ENCODE peak calls at places on chromosomes 12 and 14, in four cellular contexts. V is mesendoderm, S is trophoblast cell, P is H1. D is an unnamed sample.

GRCh38 chr14:89549381-89550102 is 132.5 kb upstream of the FOXN3 start:
- DNase-seq in V (peak; percentile 70), S (peak; percentile 64), P (no peak), D (no peak)

GRCh38 chr14:63922696-63923421 is 70.1 kb downstream of the SYNE2 start:
- DNase-seq in V (no peak), S (no peak), P (no peak), D (no peak)

GRCh38 chr12:100574262-100575074 is 984 bp downstream of the GAS2L3 start:
- DNase-seq in V (peak; percentile 35), S (no peak), P (no peak), D (peak; percentile 41)

GRCh38 chr14:64704145-64704742 is at the start of gene PLEKHG3:
- DNase-seq in V (peak; percentile 94), S (peak; percentile 64), P (no peak), D (peak; percentile 78)

GRCh38 chr12:106582661-106583577 is at the start of gene RFX4:
- DNase-seq in V (peak; percentile 74), S (no peak), P (no peak), D (peak; percentile 94)

GRCh38 chr12:104219908-104220404 is 4.4 kb downstream of the TXNRD1 start:
- DNase-seq in V (peak; percentile 88), S (peak; percentile 92), P (no peak), D (no peak)

GRCh38 chr14:103030741-103031565 is 26.4 kb downstream of the CDC42BPB start:
- DNase-seq in V (peak; percentile 18), S (no peak), P (no peak), D (no peak)

GRCh38 chr12:122079038-122079531 is 529 bp downstream of the MLXIP start:
- DNase-seq in V (peak; percentile 66), S (no peak), P (no peak), D (peak; percentile 72)

GRCh38 chr14:106107703-106108102 is 581.3 kb downstream of the TMEM121 start:
- DNase-seq in V (no peak), S (no peak), P (no peak), D (no peak)

GRCh38 chr12:20269352-20270067 is 98.8 kb upstream of the PDE3A start:
- DNase-seq in V (no peak), S (no peak), P (no peak), D (no peak)

GRCh38 chr14:104317500-104317805 is 179.1 kb downstream of the KIF26A start:
- DNase-seq in V (no peak), S (no peak), P (no peak), D (no peak)

GRCh38 chr14:75548544-75548943 is 26.3 kb downstream of the BATF start:
- DNase-seq in V (no peak), S (peak; percentile 68), P (no peak), D (no peak)

GRCh38 chr12:95470300-95470699 is 3.7 kb upstream of the METAP2 start:
- DNase-seq in V (no peak), S (peak; percentile 16), P (no peak), D (no peak)

GRCh38 chr12:47133981-47134380 is 54.2 kb upstream of the AMIGO2 start:
- DNase-seq in V (no peak), S (peak; percentile 47), P (no peak), D (no peak)

GRCh38 chr12:32618115-32618514 is 61.0 kb upstream of the DNM1L start:
- DNase-seq in V (peak; percentile 79), S (no peak), P (no peak), D (no peak)

GRCh38 chr14:100523131-100523530 is 64.1 kb downstream of the BEGAIN start:
- DNase-seq in V (no peak), S (no peak), P (no peak), D (peak; percentile 26)

GRCh38 chr14:68379510-68380303 is 413.2 kb downstream of the ZFP36L1 start:
- DNase-seq in V (no peak), S (no peak), P (no peak), D (no peak)

GRCh38 chr12:19574606-19575005 is 135.3 kb downstream of the AEBP2 start:
- DNase-seq in V (peak; percentile 72), S (no peak), P (no peak), D (no peak)

GRCh38 chr14:23672200-23672599 is 36.0 kb downstream of the DHRS2 start:
- DNase-seq in V (no peak), S (no peak), P (no peak), D (no peak)

DNA sequence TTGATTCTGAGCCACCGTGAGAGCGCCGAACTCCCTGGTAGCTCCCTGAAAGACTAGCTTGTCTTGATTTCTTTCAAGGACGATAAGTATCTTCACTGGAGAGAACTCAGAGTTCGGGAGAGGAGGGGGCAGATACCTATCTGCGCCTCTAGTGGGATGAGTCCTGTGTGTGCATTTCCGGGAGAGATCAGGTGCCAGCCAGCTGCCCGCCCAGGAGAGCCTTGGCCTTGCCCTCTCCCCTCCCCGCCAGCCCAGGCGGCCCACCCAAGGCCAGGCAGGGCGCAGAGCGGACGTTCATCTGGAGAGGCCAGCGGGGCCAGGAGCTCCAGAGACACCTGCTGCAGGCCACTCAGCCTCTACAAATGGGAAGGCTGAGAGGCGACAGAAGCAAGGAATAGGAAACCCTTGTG is 1.0 kb downstream of the CD9 start:
- DNase-seq in V (peak; percentile 55), S (no peak), P (no peak), D (peak; percentile 71)
- H3K79me2 ChIP-seq in V (peaks cover 15% of the 10 kb centered on the region), S (peaks cover 27% of the 10 kb centered on the region), P (peaks cover 7% of the 10 kb centered on the region), D (peaks cover 12% of the 10 kb centered on the region)

GRCh38 chr14:81220488-81220766 is 332 bp downstream of the GTF2A1 start:
- DNase-seq in V (no peak), S (no peak), P (no peak), D (no peak)

GRCh38 chr14:81219210-81219820 is 1.4 kb downstream of the GTF2A1 start:
- DNase-seq in V (peak; percentile 99), S (peak; percentile 91), P (peak; percentile 83), D (peak; percentile 92)

GRCh38 chr14:81221579-81222102 is 882 bp upstream of the GTF2A1 start:
- DNase-seq in V (peak; percentile 50), S (no peak), P (no peak), D (no peak)

GRCh38 chr14:81219821-81220487 is 805 bp downstream of the GTF2A1 start:
- DNase-seq in V (peak; percentile 51), S (peak; percentile 40), P (no peak), D (no peak)

DNA sequence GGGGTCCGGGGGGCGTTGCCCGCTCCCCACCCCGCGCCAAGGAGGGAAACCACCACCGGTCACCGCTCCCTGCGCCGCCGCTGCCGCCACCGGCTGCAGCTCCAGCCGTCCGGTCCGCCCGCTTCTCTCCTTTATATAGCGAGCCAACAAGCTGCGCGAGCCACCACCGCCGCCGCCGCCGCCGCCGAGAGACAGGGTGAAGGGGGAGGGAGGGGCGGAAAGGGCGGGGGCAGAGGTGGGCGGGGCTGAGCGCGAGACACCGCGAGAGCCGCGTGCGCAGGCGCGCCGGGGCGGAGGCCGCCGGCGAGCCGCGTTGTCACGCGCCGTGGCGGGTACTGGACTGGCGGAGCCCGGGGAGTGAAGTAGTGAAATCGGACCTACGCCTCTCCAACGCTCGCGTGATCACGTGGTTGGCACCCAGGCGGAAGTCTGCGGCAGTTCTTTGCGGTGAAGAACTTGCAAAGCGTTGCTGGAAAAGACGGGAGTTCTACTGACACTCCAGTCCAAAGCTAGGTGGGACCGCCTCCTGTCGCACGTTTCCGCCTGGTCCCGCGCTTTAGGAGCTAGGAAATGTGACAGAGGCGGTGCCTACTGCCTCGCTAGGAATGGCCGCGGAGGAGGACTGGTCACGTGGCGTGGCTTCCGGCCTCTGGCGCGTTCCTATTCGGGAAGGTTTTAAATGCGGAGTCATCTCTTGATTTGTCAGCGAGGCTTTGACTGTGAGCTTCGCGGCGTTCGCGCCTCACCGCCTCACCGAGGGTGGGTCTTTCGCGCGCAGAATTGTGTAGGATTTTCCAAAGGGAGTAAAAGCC is at the start of gene GTF2A1:
- DNase-seq in V (peak; percentile 98), S (peak; percentile 95), P (peak; percentile 89), D (peak; percentile 97)
- H3K4ac ChIP-seq in V (peak within 1 kb of the TSS; percentile 95), S (peak within 1 kb of the TSS; percentile 60), P (peak within 1 kb of the TSS; percentile 80), D (peak within 1 kb of the TSS; percentile 42)

DNA sequence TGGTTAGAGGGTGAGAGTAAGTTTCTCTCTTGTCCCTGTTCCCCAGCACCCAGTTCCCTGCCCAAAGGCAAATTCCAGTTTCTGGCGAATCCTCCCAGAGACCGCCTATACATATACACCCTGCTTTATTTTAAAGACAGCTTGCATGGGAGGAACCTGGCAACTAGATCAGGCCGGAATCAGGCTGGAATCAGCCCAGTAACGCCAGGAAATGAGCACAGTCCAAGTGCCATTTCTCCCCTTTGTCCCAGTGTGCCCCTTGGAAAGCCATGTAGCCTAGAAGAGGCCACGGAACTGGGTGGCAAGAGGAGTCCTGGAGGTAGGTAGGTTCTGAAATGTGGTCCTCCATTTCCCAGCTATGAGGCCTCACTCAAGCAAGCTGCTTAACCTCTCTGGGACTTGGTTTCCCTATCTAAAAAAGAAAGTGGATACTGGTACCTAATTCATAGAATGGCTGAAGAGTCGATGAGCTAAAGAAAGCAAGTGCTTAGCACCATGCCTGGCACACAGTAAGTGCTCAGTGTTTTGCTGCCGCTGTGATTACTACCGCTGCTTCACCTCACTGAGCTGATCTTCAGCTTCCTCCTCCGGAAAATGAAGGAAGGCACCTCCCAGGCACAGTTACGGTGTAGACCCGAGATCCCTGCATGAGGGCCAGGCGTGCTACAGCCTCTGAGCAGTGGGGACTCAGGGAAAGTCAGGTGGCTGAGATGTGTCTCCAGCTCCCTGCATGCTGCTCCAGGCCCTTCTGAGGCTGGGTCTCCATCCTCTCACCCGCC is 36.4 kb downstream of the PITPNM2 start:
- DNase-seq in V (no peak), S (no peak), P (no peak), D (no peak)
- H2BK120ac ChIP-seq in V (no peak overlapping the region), S (no peak overlapping the region), P (no peak overlapping the region), D (no peak overlapping the region)

GRCh38 chr12:25995906-25996305 is 37.4 kb downstream of the RASSF8 start:
- DNase-seq in V (no peak), S (no peak), P (no peak), D (no peak)
- H3K79me2 ChIP-seq in V (peaks cover 18% of the 10 kb centered on the region), S (peaks cover 2% of the 10 kb centered on the region), P (peaks cover 3% of the 10 kb centered on the region), D (peaks cover 4% of the 10 kb centered on the region)

D was measured in H9.